ENCODE peak calls at places on chromosome 12, in five cellular contexts. U, T, V, Q and I are unnamed samples. For H3K79me1, the result is how much of the 10 kb centered on the place peaks cover.

GRCh38 chr12:106841471-106842302 is 67.2 kb downstream of the RIC8B start:
- DNase-seq in U (peak), T (peak), V (peak), Q (no peak), I (peak)

GRCh38 chr12:120711411-120711810 is 1.2 kb downstream of the UNC119B start:
- DNase-seq in U (no peak), T (no peak), V (no peak), Q (peak), I (peak)

GRCh38 chr12:101759396-101760047 is 20.3 kb upstream of the SYCP3 start:
- DNase-seq in U (no peak), T (peak), V (peak), Q (no peak), I (peak)

GRCh38 chr12:51898937-51899336 is 8.4 kb upstream of the ACVRL1 start:
- DNase-seq in U (no peak), T (peak), V (peak), Q (no peak), I (no peak)

GRCh38 chr12:50924131-50924438 is 28.3 kb upstream of the HIGD1C start:
- DNase-seq in U (no peak), T (no peak), V (no peak), Q (peak), I (no peak)

GRCh38 chr12:88946377-88946997 is 366.2 kb upstream of the KITLG start:
- DNase-seq in U (no peak), T (peak), V (peak), Q (no peak), I (peak)

GRCh38 chr12:94336201-94336915 is 123.3 kb downstream of the CEP83 start:
- DNase-seq in U (no peak), T (peak), V (peak), Q (no peak), I (peak)

GRCh38 chr12:84911331-84912190 is 1.0 kb downstream of the SLC6A15 start:
- DNase-seq in U (peak), T (peak), V (peak), Q (peak), I (peak)

GRCh38 chr12:622420-622819 is 40.8 kb downstream of the NINJ2 start:
- DNase-seq in U (no peak), T (no peak), V (peak), Q (no peak), I (no peak)

GRCh38 chr12:51262758-51263177 is 7.4 kb downstream of the SMAGP start:
- DNase-seq in U (no peak), T (peak), V (peak), Q (peak), I (peak)

GRCh38 chr12:48812389-48812788 is 5.9 kb upstream of the CACNB3 start:
- DNase-seq in U (no peak), T (no peak), V (peak), Q (no peak), I (no peak)

GRCh38 chr12:104567832-104568490 is 111.2 kb downstream of the CHST11 start:
- DNase-seq in U (no peak), T (no peak), V (no peak), Q (no peak), I (peak)

GRCh38 chr12:88750867-88751543 is 170.7 kb upstream of the KITLG start:
- DNase-seq in U (no peak), T (no peak), V (no peak), Q (no peak), I (peak)

GRCh38 chr12:6767301-6767591 is 1.1 kb downstream of the PTMS start:
- DNase-seq in U (no peak), T (no peak), V (no peak), Q (no peak), I (no peak)

GRCh38 chr12:27905285-27906126 is 67.0 kb downstream of the PTHLH start:
- DNase-seq in U (no peak), T (no peak), V (no peak), Q (peak), I (peak)

GRCh38 chr12:31482816-31483215 is 108.1 kb downstream of the DENND5B start:
- DNase-seq in U (no peak), T (peak), V (peak), Q (no peak), I (peak)

GRCh38 chr12:1122803-1123202 is 131.8 kb downstream of the ERC1 start:
- DNase-seq in U (no peak), T (no peak), V (peak), Q (no peak), I (peak)

GRCh38 chr12:71945121-71945520 is 6.5 kb downstream of the TPH2 start:
- DNase-seq in U (no peak), T (no peak), V (no peak), Q (no peak), I (no peak)

GRCh38 chr12:115172521-115172920 is 488.5 kb upstream of the TBX3 start:
- DNase-seq in U (no peak), T (peak), V (no peak), Q (no peak), I (no peak)

GRCh38 chr12:19869413-19869812 is 430.1 kb downstream of the AEBP2 start:
- DNase-seq in U (no peak), T (no peak), V (no peak), Q (no peak), I (no peak)

GRCh38 chr12:46664771-46665287 is 161.0 kb downstream of the SLC38A4 start:
- DNase-seq in U (no peak), T (peak), V (peak), Q (no peak), I (peak)

GRCh38 chr12:20382117-20382516 is 13.8 kb downstream of the PDE3A start:
- DNase-seq in U (no peak), T (no peak), V (no peak), Q (no peak), I (no peak)

GRCh38 chr12:47276253-47277070 is 196.7 kb upstream of the AMIGO2 start:
- DNase-seq in U (no peak), T (peak), V (peak), Q (no peak), I (no peak)

GRCh38 chr12:981176-981828 is 9.7 kb upstream of the ERC1 start:
- DNase-seq in U (no peak), T (no peak), V (no peak), Q (no peak), I (no peak)

GRCh38 chr12:111783046-111783445 is 16.3 kb downstream of the ALDH2 start:
- DNase-seq in U (no peak), T (no peak), V (no peak), Q (no peak), I (no peak)

GRCh38 chr12:51820721-51821422 is 27.6 kb downstream of the FIGNL2 start:
- DNase-seq in U (peak), T (peak), V (no peak), Q (peak), I (peak)

GRCh38 chr12:106955377-106956047 is at the start of gene TMEM263:
- DNase-seq in U (peak), T (peak), V (peak), Q (peak), I (peak)

GRCh38 chr12:126747530-126748149 is 1519.3 kb upstream of the TMEM132C start:
- DNase-seq in U (no peak), T (no peak), V (no peak), Q (peak), I (peak)

GRCh38 chr12:128986957-128987356 is 133.7 kb downstream of the GLT1D1 start:
- DNase-seq in U (no peak), T (no peak), V (no peak), Q (no peak), I (no peak)

GRCh38 chr12:110498984-110499706 is 2.8 kb downstream of the VPS29 start:
- DNase-seq in U (no peak), T (peak), V (peak), Q (no peak), I (no peak)

GRCh38 chr12:74646831-74647230 is 109.2 kb downstream of the ATXN7L3B start:
- DNase-seq in U (no peak), T (no peak), V (peak), Q (no peak), I (peak)

GRCh38 chr12:100913872-100914600 is 119.5 kb downstream of the ANO4 start:
- DNase-seq in U (no peak), T (peak), V (no peak), Q (no peak), I (no peak)

GRCh38 chr12:102522768-102523167 is 42.4 kb upstream of the IGF1 start:
- DNase-seq in U (no peak), T (no peak), V (no peak), Q (peak), I (peak)

GRCh38 chr12:43416981-43417380 is 135.0 kb downstream of the ADAMTS20 start:
- DNase-seq in U (no peak), T (no peak), V (no peak), Q (no peak), I (no peak)

GRCh38 chr12:124345795-124346194 is 50.9 kb downstream of the RFLNA start:
- DNase-seq in U (no peak), T (peak), V (no peak), Q (no peak), I (no peak)

GRCh38 chr12:62629971-62630739 is 163.5 kb downstream of the MON2 start:
- DNase-seq in U (no peak), T (no peak), V (no peak), Q (no peak), I (no peak)

DNA sequence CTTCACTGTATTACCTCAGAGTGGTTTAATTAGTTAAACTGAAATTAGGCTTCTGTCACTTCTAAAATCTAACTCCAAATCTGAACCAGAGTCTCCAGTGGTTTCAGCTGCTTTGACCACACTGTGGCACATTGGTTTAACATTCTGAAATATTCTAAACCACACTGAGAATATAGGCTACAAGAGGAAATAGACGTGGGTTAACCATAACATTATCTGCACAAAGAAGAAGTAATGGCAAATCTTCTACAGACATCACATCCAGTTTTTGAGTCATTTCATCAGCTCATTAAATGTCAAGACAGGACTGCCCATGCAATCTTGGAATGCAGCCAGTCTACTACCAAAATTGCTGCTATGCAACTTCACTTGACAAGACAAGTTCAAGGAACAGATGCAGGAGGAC is 94.7 kb downstream of the LRP6 start:
- DNase-seq in U (no peak), T (peak), V (peak), Q (no peak), I (no peak)
- H3K4me2 ChIP-seq in U (no peak), T (no peak), V (no peak), Q (no peak), I (no peak)

GRCh38 chr12:75960086-75960910 is 71.3 kb downstream of the PHLDA1 start:
- DNase-seq in U (no peak), T (peak), V (no peak), Q (peak), I (peak)
- H3K18ac ChIP-seq in U (peak), T (no peak), V (no peak), Q (no peak), I (no peak)

GRCh38 chr12:65986047-65986446 is 144.5 kb downstream of the LLPH start:
- DNase-seq in U (no peak), T (no peak), V (no peak), Q (no peak), I (no peak)

GRCh38 chr12:65988596-65988995 is 142.0 kb downstream of the LLPH start:
- DNase-seq in U (no peak), T (no peak), V (no peak), Q (no peak), I (no peak)

GRCh38 chr12:65984227-65984479 is 146.4 kb downstream of the LLPH start:
- DNase-seq in U (no peak), T (no peak), V (no peak), Q (no peak), I (no peak)
- H3K79me1 ChIP-seq in U (under half), T (under half), V (under half), Q (under half), I (under half)

DNA sequence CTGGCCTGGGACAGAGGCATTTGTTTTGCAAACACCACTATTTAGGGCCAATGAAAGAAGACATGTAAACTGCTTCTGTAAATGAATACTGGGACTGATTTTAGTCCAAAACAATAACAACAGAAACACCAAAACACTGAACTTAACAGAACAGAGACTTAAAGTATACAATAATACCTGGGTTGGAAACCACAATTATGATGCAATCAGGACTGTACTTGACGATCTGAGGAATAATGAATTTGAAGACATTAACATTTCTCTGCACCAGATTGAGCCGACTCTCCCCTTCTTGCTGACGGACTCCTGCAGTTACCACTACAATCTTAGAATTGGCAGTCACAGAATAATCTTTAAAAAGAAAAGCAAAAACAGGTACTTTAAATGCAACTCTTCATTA is 13.9 kb downstream of the LDHB start:
- DNase-seq in U (no peak), T (no peak), V (no peak), Q (no peak), I (no peak)
- H3K4me2 ChIP-seq in U (no peak), T (no peak), V (no peak), Q (no peak), I (no peak)